ENCODE peak calls at places on chromosome 18, in nine cellular contexts. One of them, this sample, is unnamed.

GRCh38 chr18:65567372-65567771 is 183.4 kb upstream of the CDH7 start:
- DNase-seq in mesenchymal stem cell: peak
- DNase-seq in HepG2: peak
- DNase-seq in mammary epithelial cell: no peak
- DNase-seq in IMR-90: no peak
- DNase-seq in colonic mucosa: no peak
- DNase-seq in astrocyte: no peak
- DNase-seq in HCT116: no peak
- DNase-seq in neural progenitor cell: peak
- DNase-seq in this sample: no peak

GRCh38 chr18:51078026-51078425 is 48.0 kb downstream of the SMAD4 start:
- DNase-seq in HCT116: no peak
- DNase-seq in IMR-90: no peak
- DNase-seq in neural progenitor cell: no peak
- DNase-seq in mammary epithelial cell: no peak
- DNase-seq in colonic mucosa: no peak
- DNase-seq in astrocyte: no peak
- DNase-seq in mesenchymal stem cell: no peak
- DNase-seq in HepG2: no peak
- DNase-seq in this sample: no peak

GRCh38 chr18:73283032-73283431 is 415.2 kb upstream of the NETO1 start:
- DNase-seq in neural progenitor cell: no peak
- DNase-seq in mammary epithelial cell: peak
- DNase-seq in colonic mucosa: no peak
- DNase-seq in HepG2: no peak
- DNase-seq in mesenchymal stem cell: peak
- DNase-seq in HCT116: no peak
- DNase-seq in IMR-90: peak
- DNase-seq in astrocyte: peak
- DNase-seq in this sample: no peak

GRCh38 chr18:80010551-80010906 is 22.2 kb upstream of the TXNL4A start:
- DNase-seq in mammary epithelial cell: no peak
- DNase-seq in colonic mucosa: no peak
- DNase-seq in mesenchymal stem cell: no peak
- DNase-seq in HepG2: no peak
- DNase-seq in astrocyte: no peak
- DNase-seq in neural progenitor cell: no peak
- DNase-seq in HCT116: no peak
- DNase-seq in IMR-90: no peak
- DNase-seq in this sample: no peak

GRCh38 chr18:34598136-34598635 is 111.9 kb upstream of the DTNA start:
- DNase-seq in mammary epithelial cell: no peak
- DNase-seq in astrocyte: no peak
- DNase-seq in neural progenitor cell: no peak
- DNase-seq in mesenchymal stem cell: no peak
- DNase-seq in HCT116: no peak
- DNase-seq in HepG2: no peak
- DNase-seq in colonic mucosa: no peak
- DNase-seq in IMR-90: peak
- DNase-seq in this sample: no peak

GRCh38 chr18:71116535-71116934 is 827.7 kb downstream of the SOCS6 start:
- DNase-seq in astrocyte: no peak
- DNase-seq in colonic mucosa: no peak
- DNase-seq in HepG2: no peak
- DNase-seq in neural progenitor cell: no peak
- DNase-seq in mesenchymal stem cell: no peak
- DNase-seq in IMR-90: no peak
- DNase-seq in HCT116: no peak
- DNase-seq in mammary epithelial cell: no peak
- DNase-seq in this sample: no peak

GRCh38 chr18:51171208-51171607 is 26.3 kb downstream of the MEX3C start:
- DNase-seq in HepG2: no peak
- DNase-seq in neural progenitor cell: no peak
- DNase-seq in mesenchymal stem cell: no peak
- DNase-seq in colonic mucosa: no peak
- DNase-seq in mammary epithelial cell: no peak
- DNase-seq in IMR-90: no peak
- DNase-seq in astrocyte: no peak
- DNase-seq in HCT116: no peak
- DNase-seq in this sample: no peak

GRCh38 chr18:72086421-72086820 is 457.7 kb downstream of the CBLN2 start:
- DNase-seq in mammary epithelial cell: no peak
- DNase-seq in astrocyte: peak
- DNase-seq in neural progenitor cell: peak
- DNase-seq in mesenchymal stem cell: no peak
- DNase-seq in HepG2: peak
- DNase-seq in colonic mucosa: no peak
- DNase-seq in IMR-90: no peak
- DNase-seq in HCT116: no peak
- DNase-seq in this sample: no peak

GRCh38 chr18:2906522-2907458 is 60.0 kb downstream of the EMILIN2 start:
- DNase-seq in HCT116: no peak
- DNase-seq in mammary epithelial cell: no peak
- DNase-seq in neural progenitor cell: peak
- DNase-seq in mesenchymal stem cell: peak
- DNase-seq in HepG2: peak
- DNase-seq in IMR-90: no peak
- DNase-seq in colonic mucosa: peak
- DNase-seq in astrocyte: no peak
- DNase-seq in this sample: peak

GRCh38 chr18:48777026-48777736 is 173.6 kb downstream of the SMAD7 start:
- DNase-seq in HepG2: peak
- DNase-seq in astrocyte: no peak
- DNase-seq in colonic mucosa: peak
- DNase-seq in HCT116: no peak
- DNase-seq in mammary epithelial cell: peak
- DNase-seq in mesenchymal stem cell: peak
- DNase-seq in neural progenitor cell: peak
- DNase-seq in IMR-90: peak
- DNase-seq in this sample: peak

GRCh38 chr18:70235478-70235877 is 30.0 kb upstream of the RTTN start:
- DNase-seq in neural progenitor cell: no peak
- DNase-seq in HepG2: no peak
- DNase-seq in mesenchymal stem cell: no peak
- DNase-seq in mammary epithelial cell: no peak
- DNase-seq in astrocyte: no peak
- DNase-seq in colonic mucosa: no peak
- DNase-seq in IMR-90: no peak
- DNase-seq in HCT116: no peak
- DNase-seq in this sample: no peak

GRCh38 chr18:48949606-48950535 is 894 bp downstream of the SMAD7 start:
- DNase-seq in mesenchymal stem cell: peak
- DNase-seq in HepG2: no peak
- DNase-seq in IMR-90: peak
- DNase-seq in astrocyte: no peak
- DNase-seq in colonic mucosa: peak
- DNase-seq in neural progenitor cell: peak
- DNase-seq in mammary epithelial cell: peak
- DNase-seq in HCT116: no peak
- DNase-seq in this sample: peak

DNA sequence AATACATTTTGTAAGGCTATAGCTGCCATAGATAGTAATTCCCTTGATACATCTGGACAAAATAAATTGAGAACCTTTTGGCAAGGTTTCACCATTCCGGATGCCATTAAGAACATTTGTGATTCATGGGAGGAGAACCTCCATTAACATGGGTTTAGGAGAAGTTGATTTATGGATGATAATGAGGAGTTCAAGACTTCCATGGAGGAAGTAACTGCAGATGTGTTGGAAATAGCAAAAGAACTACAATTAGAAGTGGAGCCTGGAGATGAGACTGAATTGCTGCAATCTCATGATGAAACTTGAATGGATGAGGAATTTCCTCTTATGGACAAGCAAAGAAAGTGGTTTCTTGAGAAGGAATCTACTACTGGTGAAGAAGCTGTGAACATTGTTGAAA is 17.3 kb downstream of the PHLPP1 start:
- DNase-seq in IMR-90: no peak
- DNase-seq in astrocyte: no peak
- DNase-seq in mesenchymal stem cell: no peak
- DNase-seq in colonic mucosa: no peak
- DNase-seq in HCT116: no peak
- DNase-seq in mammary epithelial cell: no peak
- DNase-seq in neural progenitor cell: no peak
- DNase-seq in HepG2: no peak
- DNase-seq in this sample: no peak
- H3K9ac ChIP-seq in IMR-90: no peak
- H3K9ac ChIP-seq in astrocyte: no peak
- H3K9ac ChIP-seq in mesenchymal stem cell: no peak
- H3K9ac ChIP-seq in colonic mucosa: no peak
- H3K9ac ChIP-seq in HCT116: no peak
- H3K9ac ChIP-seq in mammary epithelial cell: no peak
- H3K9ac ChIP-seq in neural progenitor cell: no peak
- H3K9ac ChIP-seq in HepG2: no peak
- H3K9ac ChIP-seq in this sample: no peak

GRCh38 chr18:58882681-58883080 is 18.0 kb downstream of the ZNF532 start:
- DNase-seq in HCT116: no peak
- DNase-seq in astrocyte: peak
- DNase-seq in HepG2: no peak
- DNase-seq in IMR-90: peak
- DNase-seq in colonic mucosa: no peak
- DNase-seq in neural progenitor cell: no peak
- DNase-seq in mammary epithelial cell: no peak
- DNase-seq in mesenchymal stem cell: peak
- DNase-seq in this sample: no peak

GRCh38 chr18:58886864-58887612 is 22.4 kb downstream of the ZNF532 start:
- DNase-seq in neural progenitor cell: no peak
- DNase-seq in HepG2: no peak
- DNase-seq in astrocyte: no peak
- DNase-seq in HCT116: no peak
- DNase-seq in colonic mucosa: no peak
- DNase-seq in mammary epithelial cell: no peak
- DNase-seq in IMR-90: no peak
- DNase-seq in mesenchymal stem cell: peak
- DNase-seq in this sample: no peak

GRCh38 chr18:58891753-58892152 is 27.1 kb downstream of the ZNF532 start:
- DNase-seq in IMR-90: no peak
- DNase-seq in colonic mucosa: no peak
- DNase-seq in HCT116: no peak
- DNase-seq in mammary epithelial cell: no peak
- DNase-seq in mesenchymal stem cell: peak
- DNase-seq in neural progenitor cell: no peak
- DNase-seq in HepG2: no peak
- DNase-seq in astrocyte: no peak
- DNase-seq in this sample: no peak

GRCh38 chr18:58884694-58885093 is 20.0 kb downstream of the ZNF532 start:
- DNase-seq in neural progenitor cell: no peak
- DNase-seq in mesenchymal stem cell: no peak
- DNase-seq in mammary epithelial cell: no peak
- DNase-seq in IMR-90: no peak
- DNase-seq in colonic mucosa: no peak
- DNase-seq in HepG2: no peak
- DNase-seq in astrocyte: no peak
- DNase-seq in HCT116: no peak
- DNase-seq in this sample: no peak

DNA sequence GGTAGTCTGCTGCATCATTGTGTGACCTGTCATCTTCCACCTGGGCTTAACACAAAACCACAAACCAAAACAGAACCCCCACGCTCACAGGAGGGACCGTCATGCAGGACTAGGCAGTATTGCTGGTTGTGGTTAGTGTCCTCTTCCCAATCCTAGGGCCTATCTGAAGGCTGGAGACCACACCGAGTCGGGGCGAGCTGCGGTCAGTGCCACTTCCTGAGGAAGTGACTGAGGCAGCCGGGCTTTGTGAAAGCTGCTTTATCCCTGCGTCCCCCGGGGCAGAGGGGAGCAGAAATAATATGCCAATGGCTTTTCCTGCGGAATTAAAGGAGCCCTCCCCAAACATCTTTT is 22.9 kb downstream of the ZNF532 start:
- DNase-seq in colonic mucosa: peak
- DNase-seq in astrocyte: peak
- DNase-seq in HepG2: no peak
- DNase-seq in HCT116: no peak
- DNase-seq in IMR-90: no peak
- DNase-seq in mesenchymal stem cell: peak
- DNase-seq in neural progenitor cell: no peak
- DNase-seq in mammary epithelial cell: peak
- DNase-seq in this sample: peak
- H3K27ac ChIP-seq in colonic mucosa: no peak
- H3K27ac ChIP-seq in astrocyte: peak
- H3K27ac ChIP-seq in HepG2: no peak
- H3K27ac ChIP-seq in HCT116: no peak
- H3K27ac ChIP-seq in IMR-90: peak
- H3K27ac ChIP-seq in mesenchymal stem cell: peak
- H3K27ac ChIP-seq in neural progenitor cell: no peak
- H3K27ac ChIP-seq in mammary epithelial cell: peak
- H3K27ac ChIP-seq in this sample: no peak

GRCh38 chr18:30763913-30764350 is 278.6 kb downstream of the DSC3 start:
- DNase-seq in IMR-90: no peak
- DNase-seq in HCT116: no peak
- DNase-seq in mammary epithelial cell: no peak
- DNase-seq in colonic mucosa: no peak
- DNase-seq in HepG2: no peak
- DNase-seq in mesenchymal stem cell: peak
- DNase-seq in astrocyte: no peak
- DNase-seq in neural progenitor cell: peak
- DNase-seq in this sample: no peak
- H3K9ac ChIP-seq in IMR-90: no peak
- H3K9ac ChIP-seq in HCT116: no peak
- H3K9ac ChIP-seq in mammary epithelial cell: no peak
- H3K9ac ChIP-seq in colonic mucosa: no peak
- H3K9ac ChIP-seq in HepG2: no peak
- H3K9ac ChIP-seq in mesenchymal stem cell: no peak
- H3K9ac ChIP-seq in astrocyte: no peak
- H3K9ac ChIP-seq in neural progenitor cell: no peak
- H3K9ac ChIP-seq in this sample: no peak

GRCh38 chr18:23838801-23839366 is 149.6 kb downstream of the LAMA3 start:
- DNase-seq in colonic mucosa: no peak
- DNase-seq in neural progenitor cell: no peak
- DNase-seq in astrocyte: peak
- DNase-seq in IMR-90: peak
- DNase-seq in mammary epithelial cell: peak
- DNase-seq in HepG2: no peak
- DNase-seq in mesenchymal stem cell: peak
- DNase-seq in HCT116: no peak
- DNase-seq in this sample: no peak

GRCh38 chr18:23835506-23835905 is 146.3 kb downstream of the LAMA3 start:
- DNase-seq in mesenchymal stem cell: peak
- DNase-seq in HCT116: no peak
- DNase-seq in astrocyte: no peak
- DNase-seq in IMR-90: no peak
- DNase-seq in HepG2: no peak
- DNase-seq in neural progenitor cell: no peak
- DNase-seq in mammary epithelial cell: no peak
- DNase-seq in colonic mucosa: no peak
- DNase-seq in this sample: no peak

GRCh38 chr18:23835076-23835475 is 145.8 kb downstream of the LAMA3 start:
- DNase-seq in astrocyte: no peak
- DNase-seq in mammary epithelial cell: peak
- DNase-seq in HCT116: no peak
- DNase-seq in neural progenitor cell: no peak
- DNase-seq in IMR-90: no peak
- DNase-seq in HepG2: no peak
- DNase-seq in mesenchymal stem cell: no peak
- DNase-seq in colonic mucosa: no peak
- DNase-seq in this sample: no peak

GRCh38 chr18:23838233-23838632 is 149.0 kb downstream of the LAMA3 start:
- DNase-seq in mammary epithelial cell: no peak
- DNase-seq in HepG2: no peak
- DNase-seq in neural progenitor cell: no peak
- DNase-seq in IMR-90: no peak
- DNase-seq in colonic mucosa: no peak
- DNase-seq in HCT116: no peak
- DNase-seq in astrocyte: no peak
- DNase-seq in mesenchymal stem cell: no peak
- DNase-seq in this sample: no peak

GRCh38 chr18:23837591-23837990 is 148.3 kb downstream of the LAMA3 start:
- DNase-seq in HCT116: no peak
- DNase-seq in mammary epithelial cell: peak
- DNase-seq in colonic mucosa: no peak
- DNase-seq in IMR-90: peak
- DNase-seq in mesenchymal stem cell: peak
- DNase-seq in HepG2: no peak
- DNase-seq in neural progenitor cell: no peak
- DNase-seq in astrocyte: peak
- DNase-seq in this sample: no peak
- H3K27ac ChIP-seq in HCT116: no peak
- H3K27ac ChIP-seq in mammary epithelial cell: peak
- H3K27ac ChIP-seq in colonic mucosa: no peak
- H3K27ac ChIP-seq in IMR-90: peak
- H3K27ac ChIP-seq in mesenchymal stem cell: no peak
- H3K27ac ChIP-seq in HepG2: no peak
- H3K27ac ChIP-seq in neural progenitor cell: no peak
- H3K27ac ChIP-seq in astrocyte: peak
- H3K27ac ChIP-seq in this sample: no peak

This sample was measured in DND-41.